ENCODE peak calls at places on chromosomes 13 and 19, in nine cellular contexts. Q, P, C, A, G, E, J, S and B are unnamed samples.
A peak's percentile ranks its signal among the peaks of the same experiment; 100 is the strongest.

GRCh38 chr13:37652596-37652995 is 54.0 kb upstream of the POSTN start:
- DNase-seq in A (no peak), P (peak; percentile 58), E (peak; percentile 30), Q (no peak), S (no peak), C (no peak), G (no peak), J (no peak), B (no peak)

GRCh38 chr19:33391631-33392249 is 18.2 kb downstream of the CEBPG start:
- DNase-seq in A (no peak), J (no peak), P (no peak), Q (no peak), G (no peak), E (no peak), C (no peak), S (no peak), B (peak; percentile 44)

GRCh38 chr13:33034061-33034460 is 17.8 kb downstream of the KL start:
- DNase-seq in P (no peak), E (no peak), Q (no peak), C (no peak), J (no peak), A (no peak), G (no peak), S (no peak), B (no peak)

GRCh38 chr19:10159610-10160009 is 35.1 kb downstream of the DNMT1 start:
- DNase-seq in S (peak; percentile 62), G (no peak), A (no peak), C (no peak), J (no peak), Q (no peak), P (no peak), E (no peak), B (no peak)

GRCh38 chr19:41206926-41207750 is 11.9 kb upstream of the AXL start:
- DNase-seq in Q (peak; percentile 63), P (no peak), G (peak; percentile 90), E (no peak), J (no peak), C (peak; percentile 84), A (no peak), S (no peak), B (peak; percentile 65)

GRCh38 chr13:44719857-44720671 is 143.9 kb upstream of the TSC22D1 start:
- DNase-seq in G (no peak), A (no peak), Q (no peak), C (peak; percentile 28), P (peak; percentile 75), E (peak; percentile 74), S (no peak), J (no peak), B (no peak)

GRCh38 chr13:89923731-89924130 is 1423.8 kb upstream of the MIR17HG start:
- DNase-seq in G (no peak), A (no peak), E (peak; percentile 20), C (no peak), Q (no peak), P (peak; percentile 0), S (no peak), J (no peak), B (no peak)

GRCh38 chr13:29521336-29521735 is 74.2 kb downstream of the SLC7A1 start:
- DNase-seq in Q (no peak), P (no peak), C (no peak), S (no peak), A (no peak), E (no peak), J (no peak), G (no peak), B (peak; percentile 20)

GRCh38 chr19:13033819-13034611 is 38.7 kb downstream of the NFIX start:
- DNase-seq in G (no peak), J (peak; percentile 77), A (peak; percentile 45), E (peak; percentile 79), P (peak; percentile 45), C (peak; percentile 85), Q (peak; percentile 80), S (peak; percentile 83), B (peak; percentile 87)

GRCh38 chr13:26420282-26420960 is 137.1 kb upstream of the WASF3 start:
- DNase-seq in P (peak; percentile 10), J (no peak), G (no peak), Q (no peak), S (no peak), E (no peak), C (no peak), A (no peak), B (no peak)

GRCh38 chr13:48647625-48648024 is 6.1 kb upstream of the CYSLTR2 start:
- DNase-seq in E (no peak), Q (no peak), G (no peak), C (no peak), A (no peak), S (no peak), J (peak; percentile 55), P (no peak), B (no peak)

GRCh38 chr19:48921721-48922500 is 11.6 kb upstream of the DHDH start:
- DNase-seq in P (no peak), A (no peak), G (no peak), S (no peak), J (no peak), E (no peak), Q (no peak), C (no peak), B (no peak)

GRCh38 chr19:24069907-24070657 is 16.9 kb upstream of the ZNF254 start:
- DNase-seq in J (no peak), C (no peak), Q (no peak), S (no peak), G (no peak), P (peak; percentile 47), A (no peak), E (peak; percentile 45), B (no peak)

GRCh38 chr19:24074720-24075119 is 12.3 kb upstream of the ZNF254 start:
- DNase-seq in A (no peak), Q (no peak), S (no peak), C (no peak), P (peak; percentile 74), G (no peak), E (peak; percentile 81), J (no peak), B (no peak)

GRCh38 chr19:24072720-24073119 is 14.3 kb upstream of the ZNF254 start:
- DNase-seq in C (no peak), E (no peak), Q (no peak), S (no peak), P (no peak), G (no peak), A (no peak), J (no peak), B (no peak)

GRCh38 chr19:24073807-24074206 is 13.2 kb upstream of the ZNF254 start:
- DNase-seq in G (no peak), P (no peak), S (no peak), E (peak; percentile 61), J (no peak), A (no peak), Q (no peak), C (no peak), B (no peak)

GRCh38 chr19:24071078-24071477 is 15.9 kb upstream of the ZNF254 start:
- DNase-seq in G (no peak), C (no peak), P (no peak), J (no peak), S (no peak), E (no peak), Q (no peak), A (no peak), B (no peak)
- H3K27ac ChIP-seq in G (no peak overlapping the region), C (no peak overlapping the region), P (no peak overlapping the region), J (no peak overlapping the region), S (no peak overlapping the region), E (no peak overlapping the region), Q (no peak overlapping the region), A (no peak overlapping the region), B (no peak overlapping the region)

DNA sequence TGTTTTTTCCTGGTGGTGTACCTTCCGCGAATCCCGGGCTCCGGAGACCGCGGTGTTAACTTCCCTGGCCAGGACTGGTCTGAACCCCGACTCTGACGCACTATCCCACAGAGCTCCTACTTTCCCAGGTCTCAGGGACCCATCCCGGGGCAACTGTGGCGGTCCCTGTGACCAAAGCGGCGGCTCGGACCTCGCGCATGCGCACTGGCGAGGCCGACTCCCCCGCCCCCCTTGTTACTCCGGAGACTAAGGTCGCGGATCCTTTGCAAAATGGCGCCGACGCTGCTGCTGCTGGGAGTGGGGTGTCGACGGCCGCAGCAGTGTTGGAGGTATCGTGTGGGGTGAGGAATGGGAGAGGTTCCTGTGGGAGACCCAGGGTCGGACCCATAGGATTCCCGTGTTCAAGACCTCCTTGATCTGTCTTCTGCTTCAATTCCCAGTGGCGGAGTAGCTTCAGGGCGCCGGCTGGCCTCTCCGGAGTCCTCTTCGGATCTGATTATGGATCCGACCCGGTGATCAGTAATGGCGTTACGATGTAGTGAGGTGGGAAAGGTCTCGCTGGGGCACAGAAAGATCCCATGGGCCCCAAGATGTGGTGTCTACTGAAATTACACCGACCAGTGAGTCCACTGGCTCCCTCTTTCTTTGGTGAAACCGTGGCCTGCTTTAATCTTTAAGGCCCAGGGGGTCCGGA is 66.6 kb upstream of the ZNF527 start:
- DNase-seq in J (peak; percentile 78), S (no peak), A (no peak), Q (peak; percentile 49), P (no peak), G (no peak), C (peak; percentile 56), E (no peak), B (no peak)
- H3K4me3 ChIP-seq in J (peak overlapping the region; percentile 58), S (peak overlapping the region; percentile 25), A (no peak overlapping the region), Q (peak overlapping the region; percentile 29), P (peak overlapping the region; percentile 36), G (peak overlapping the region; percentile 77), C (peak overlapping the region; percentile 49), E (no peak overlapping the region), B (peak overlapping the region; percentile 29)

GRCh38 chr13:20424559-20424852 is 101.2 kb downstream of the CRYL1 start:
- DNase-seq in P (no peak), G (no peak), E (no peak), A (no peak), J (no peak), C (no peak), S (peak; percentile 53), Q (no peak), B (no peak)
- H3K27ac ChIP-seq in P (no peak overlapping the region), G (no peak overlapping the region), E (no peak overlapping the region), A (no peak overlapping the region), J (no peak overlapping the region), C (peak overlapping the region; percentile 17), S (no peak overlapping the region), Q (peak overlapping the region; percentile 25), B (no peak overlapping the region)

DNA sequence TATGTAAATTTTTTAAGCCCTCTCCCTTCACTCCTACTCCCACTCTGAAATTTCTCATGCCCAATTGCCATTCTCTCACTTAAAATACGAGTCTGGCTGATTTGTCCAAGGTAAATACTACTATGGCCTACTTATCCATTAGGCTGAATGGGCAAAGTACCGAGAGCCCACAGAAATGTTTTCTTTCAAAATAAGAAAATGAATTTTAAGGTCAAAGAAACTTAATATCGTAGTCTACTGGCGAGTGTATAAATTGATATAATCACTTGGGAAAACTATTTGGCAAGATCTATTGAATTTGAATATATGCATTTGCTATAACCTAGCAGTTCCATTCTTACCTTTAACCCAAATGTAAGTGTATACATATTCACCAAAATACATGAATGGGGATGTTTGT is 32.7 kb downstream of the ZNF45 start:
- DNase-seq in S (no peak), J (no peak), Q (no peak), A (no peak), C (no peak), E (no peak), G (no peak), P (no peak), B (no peak)
- H3K4me3 ChIP-seq in S (peak overlapping the region; percentile 49), J (no peak overlapping the region), Q (peak overlapping the region; percentile 47), A (peak overlapping the region; percentile 78), C (peak overlapping the region; percentile 67), E (no peak overlapping the region), G (peak overlapping the region; percentile 74), P (no peak overlapping the region), B (no peak overlapping the region)

GRCh38 chr19:50509366-50509765 is 1.6 kb downstream of the JOSD2 start:
- DNase-seq in G (no peak), S (peak; percentile 48), P (no peak), E (no peak), J (no peak), C (no peak), Q (no peak), A (no peak), B (peak; percentile 43)
- H3K27ac ChIP-seq in G (no peak overlapping the region), S (no peak overlapping the region), P (no peak overlapping the region), E (no peak overlapping the region), J (no peak overlapping the region), C (no peak overlapping the region), Q (no peak overlapping the region), A (no peak overlapping the region), B (no peak overlapping the region)